ENCODE peak calls at places on chromosome 2, in five cellular contexts. P is GM18507; I is SHP77; Y is activated CD4-positive, alpha-beta T cell treated with anti-CD3 and anti-CD28 coated beads for 1 hour; T is activated T-cell treated with anti-CD3 and anti-CD28 coated beads, Interleukin-2, amount 50 U/mL, for 48 hours. V is an unnamed sample.

GRCh38 chr2:199315299-199316179 is 142.2 kb downstream of the SATB2 start:
- DNase-seq in T (no peak), P (no peak), Y (no peak), I (no peak), V (no peak)

GRCh38 chr2:104690255-104690999 is 163.5 kb upstream of the POU3F3 start:
- DNase-seq in Y (no peak), P (no peak), T (no peak), I (no peak), V (no peak)

GRCh38 chr2:189685540-189686229 is 11.2 kb downstream of the ANKAR start:
- DNase-seq in P (no peak), Y (no peak), I (no peak), T (no peak), V (no peak)

GRCh38 chr2:204967199-204967995 is 422.1 kb downstream of the PARD3B start:
- DNase-seq in P (no peak), Y (peak), T (peak), I (no peak), V (no peak)

GRCh38 chr2:10635430-10635829 is 54.3 kb downstream of the NOL10 start:
- DNase-seq in Y (no peak), P (no peak), I (no peak), T (no peak), V (no peak)

GRCh38 chr2:38128653-38129052 is 52.7 kb upstream of the CYP1B1 start:
- DNase-seq in P (no peak), I (no peak), T (no peak), Y (no peak), V (no peak)

GRCh38 chr2:176507736-176508135 is 238.5 kb downstream of the MTX2 start:
- DNase-seq in T (no peak), P (no peak), I (no peak), Y (no peak), V (no peak)

GRCh38 chr2:48343571-48344440 is 186.1 kb upstream of the STON1 start:
- DNase-seq in T (no peak), P (no peak), I (no peak), Y (no peak), V (no peak)

GRCh38 chr2:35787302-35788031 is 568.1 kb upstream of the CRIM1 start:
- DNase-seq in P (no peak), I (no peak), Y (no peak), T (no peak), V (no peak)

GRCh38 chr2:236934656-236935055 is 151.0 kb upstream of the COPS8 start:
- DNase-seq in P (no peak), I (no peak), T (no peak), Y (no peak), V (no peak)

GRCh38 chr2:161090401-161090800 is 69.8 kb upstream of the TANK start:
- DNase-seq in I (no peak), T (no peak), P (no peak), Y (no peak), V (no peak)

V was measured in NCI-H774.